ENCODE peak calls at places on chromosomes 7 and 10, in six cellular contexts. O, G, B, T, N and F are unnamed samples.

GRCh38 chr10:103884681-103885139 is 29.3 kb upstream of the SH3PXD2A start:
- DNase-seq in O (peak), G (peak), B (peak), T (no peak), N (no peak), F (no peak)

GRCh38 chr7:46253500-46253899 is 332.4 kb upstream of the IGFBP3 start:
- DNase-seq in O (no peak), G (no peak), B (no peak), T (no peak), N (no peak), F (no peak)

GRCh38 chr10:101453791-101454718 is 100.1 kb downstream of the BTRC start:
- DNase-seq in O (no peak), G (no peak), B (peak), T (no peak), N (no peak), F (no peak)

GRCh38 chr7:151247016-151247580 is 1.4 kb downstream of the SMARCD3 start:
- DNase-seq in O (no peak), G (no peak), B (no peak), T (no peak), N (no peak), F (no peak)

GRCh38 chr7:74203157-74203556 is 6.6 kb upstream of the LAT2 start:
- DNase-seq in O (no peak), G (peak), B (peak), T (peak), N (no peak), F (no peak)

GRCh38 chr7:142434666-142435174 is 176.9 kb upstream of the PRSS58 start:
- DNase-seq in O (no peak), G (no peak), B (no peak), T (no peak), N (no peak), F (no peak)

GRCh38 chr7:157854066-157854891 is 517.5 kb downstream of the DNAJB6 start:
- DNase-seq in O (no peak), G (no peak), B (no peak), T (no peak), N (no peak), F (peak)

GRCh38 chr10:102123223-102123622 is 3.1 kb upstream of the LDB1 start:
- DNase-seq in O (no peak), G (no peak), B (no peak), T (no peak), N (no peak), F (no peak)

GRCh38 chr10:124526621-124527267 is 65.1 kb downstream of the LHPP start:
- DNase-seq in O (no peak), G (no peak), B (no peak), T (no peak), N (no peak), F (no peak)

GRCh38 chr10:49272251-49273081 is 26.5 kb upstream of the C10orf71 start:
- DNase-seq in O (peak), G (no peak), B (no peak), T (no peak), N (no peak), F (peak)

GRCh38 chr10:3091346-3091787 is 24.0 kb downstream of the PFKP start:
- DNase-seq in O (no peak), G (peak), B (peak), T (peak), N (no peak), F (no peak)

GRCh38 chr7:76372984-76373833 is 14.4 kb upstream of the YWHAG start:
- DNase-seq in O (no peak), G (peak), B (peak), T (peak), N (no peak), F (no peak)

GRCh38 chr10:42785759-42786158 is 3.2 kb downstream of the BMS1 start:
- DNase-seq in O (no peak), G (no peak), B (no peak), T (no peak), N (no peak), F (no peak)

GRCh38 chr7:110718514-110719205 is 372.3 kb upstream of the LRRN3 start:
- DNase-seq in O (no peak), G (no peak), B (no peak), T (no peak), N (no peak), F (no peak)

GRCh38 chr7:31432831-31433340 is 81.0 kb upstream of the ITPRID1 start:
- DNase-seq in O (no peak), G (peak), B (no peak), T (no peak), N (no peak), F (no peak)

GRCh38 chr7:158416283-158416933 is 171.2 kb downstream of the PTPRN2 start:
- DNase-seq in O (no peak), G (no peak), B (no peak), T (no peak), N (no peak), F (no peak)

GRCh38 chr7:122944682-122945303 is 50.7 kb downstream of the TAS2R16 start:
- DNase-seq in O (no peak), G (no peak), B (no peak), T (no peak), N (no peak), F (no peak)

GRCh38 chr10:133068741-133069525 is 18.8 kb upstream of the ADGRA1 start:
- DNase-seq in O (no peak), G (no peak), B (no peak), T (no peak), N (no peak), F (no peak)

GRCh38 chr7:3200504-3200903 is 100.5 kb upstream of the SDK1 start:
- DNase-seq in O (no peak), G (peak), B (peak), T (no peak), N (no peak), F (no peak)

GRCh38 chr7:121101621-121102020 is 113.1 kb downstream of the CPED1 start:
- DNase-seq in O (no peak), G (no peak), B (no peak), T (no peak), N (no peak), F (no peak)

GRCh38 chr10:103382769-103383168 is 13.5 kb downstream of the ATP5MK start:
- DNase-seq in O (no peak), G (no peak), B (no peak), T (no peak), N (no peak), F (no peak)

GRCh38 chr10:23069019-23069665 is 26.2 kb upstream of the MSRB2 start:
- DNase-seq in O (no peak), G (no peak), B (no peak), T (no peak), N (no peak), F (no peak)

GRCh38 chr7:157471259-157472125 is 134.7 kb downstream of the DNAJB6 start:
- DNase-seq in O (no peak), G (no peak), B (no peak), T (no peak), N (no peak), F (no peak)

GRCh38 chr7:155850730-155851678 is 38.7 kb upstream of the SHH start:
- DNase-seq in O (no peak), G (peak), B (no peak), T (no peak), N (no peak), F (no peak)

GRCh38 chr7:152574892-152575511 is 100.9 kb downstream of the XRCC2 start:
- DNase-seq in O (peak), G (peak), B (no peak), T (no peak), N (no peak), F (no peak)

GRCh38 chr10:6002809-6003500 is 25.6 kb upstream of the IL15RA start:
- DNase-seq in O (no peak), G (no peak), B (no peak), T (no peak), N (no peak), F (no peak)